ENCODE peak calls at places on chromosomes 16 and 17, in six cellular contexts. T, J, V, P, F and G are unnamed samples.

GRCh38 chr17:70290770-70291169 is 121.4 kb downstream of the KCNJ2 start:
- DNase-seq in F (no peak), T (no peak), P (no peak), J (no peak), V (no peak), G (no peak)

GRCh38 chr17:35588196-35588920 is 1.2 kb downstream of the AP2B1 start:
- DNase-seq in F (no peak), T (peak; percentile 73), P (peak; percentile 93), V (peak; percentile 40), J (no peak), G (peak; percentile 73)

GRCh38 chr16:4042581-4042980 is 73.7 kb downstream of the ADCY9 start:
- DNase-seq in P (no peak), V (no peak), J (no peak), F (no peak), T (no peak), G (no peak)

GRCh38 chr16:58449768-58450167 is 50.2 kb upstream of the NDRG4 start:
- DNase-seq in V (no peak), F (no peak), J (no peak), P (no peak), T (no peak), G (no peak)

GRCh38 chr17:8417806-8418205 is 17.9 kb upstream of the NDEL1 start:
- DNase-seq in J (no peak), F (no peak), V (no peak), T (no peak), P (no peak), G (no peak)

GRCh38 chr17:69869667-69870066 is 205.4 kb upstream of the KCNJ16 start:
- DNase-seq in T (no peak), P (no peak), V (no peak), J (no peak), F (no peak), G (no peak)

GRCh38 chr16:67594256-67594915 is 32.1 kb downstream of the CTCF start:
- DNase-seq in J (no peak), T (no peak), F (no peak), V (peak; percentile 25), P (peak; percentile 2), G (no peak)

GRCh38 chr16:67248401-67249177 is at the start of gene SLC9A5:
- DNase-seq in V (peak; percentile 65), P (no peak), J (peak; percentile 32), F (no peak), T (no peak), G (peak; percentile 40)

GRCh38 chr17:19720631-19721426 is 4.4 kb upstream of the SLC47A2 start:
- DNase-seq in V (no peak), T (no peak), J (no peak), F (no peak), P (peak; percentile 31), G (peak; percentile 79)

GRCh38 chr17:80855968-80856862 is 135.4 kb upstream of the CHMP6 start:
- DNase-seq in P (peak; percentile 98), F (no peak), T (peak; percentile 94), V (no peak), J (no peak), G (peak; percentile 73)

GRCh38 chr16:3112881-3113574 is 642 bp downstream of the ZNF205 start:
- DNase-seq in T (no peak), P (no peak), V (no peak), J (no peak), F (no peak), G (no peak)

GRCh38 chr17:61383689-61384201 is 15.9 kb upstream of the TBX2 start:
- DNase-seq in P (no peak), J (no peak), T (no peak), V (no peak), F (no peak), G (no peak)

GRCh38 chr17:38733315-38734234 is 3.4 kb downstream of the CISD3 start:
- DNase-seq in V (peak; percentile 73), F (no peak), P (peak; percentile 12), J (peak; percentile 78), T (peak; percentile 24), G (no peak)

GRCh38 chr17:47687748-47688147 is 6.2 kb upstream of the TBKBP1 start:
- DNase-seq in T (no peak), F (peak; percentile 29), P (no peak), V (peak; percentile 61), J (no peak), G (no peak)

GRCh38 chr17:60049936-60050335 is 28.8 kb downstream of the HEATR6 start:
- DNase-seq in J (no peak), V (no peak), T (no peak), P (no peak), F (no peak), G (no peak)

GRCh38 chr17:36791961-36792475 is 145.3 kb upstream of the LHX1 start:
- DNase-seq in J (no peak), F (no peak), V (no peak), P (no peak), T (no peak), G (no peak)

GRCh38 chr17:65542595-65542994 is 18.9 kb downstream of the AXIN2 start:
- DNase-seq in V (no peak), F (no peak), P (peak; percentile 80), J (no peak), T (no peak), G (no peak)
- H3K9me2 ChIP-seq in V (no peaks in the 10 kb centered on the region), F (no peaks in the 10 kb centered on the region), P (no peaks in the 10 kb centered on the region), J (no peaks in the 10 kb centered on the region), T (no peaks in the 10 kb centered on the region), G (no peaks in the 10 kb centered on the region)

GRCh38 chr16:31143036-31143888 is 6.6 kb downstream of the PRSS36 start:
- DNase-seq in P (no peak), V (peak; percentile 56), F (no peak), J (no peak), T (no peak), G (no peak)
- H3K4me3 ChIP-seq in P (no peak overlapping the region), V (peak overlapping the region; percentile 61), F (peak overlapping the region; percentile 45), J (peak overlapping the region; percentile 62), T (no peak overlapping the region), G (no peak overlapping the region)

DNA sequence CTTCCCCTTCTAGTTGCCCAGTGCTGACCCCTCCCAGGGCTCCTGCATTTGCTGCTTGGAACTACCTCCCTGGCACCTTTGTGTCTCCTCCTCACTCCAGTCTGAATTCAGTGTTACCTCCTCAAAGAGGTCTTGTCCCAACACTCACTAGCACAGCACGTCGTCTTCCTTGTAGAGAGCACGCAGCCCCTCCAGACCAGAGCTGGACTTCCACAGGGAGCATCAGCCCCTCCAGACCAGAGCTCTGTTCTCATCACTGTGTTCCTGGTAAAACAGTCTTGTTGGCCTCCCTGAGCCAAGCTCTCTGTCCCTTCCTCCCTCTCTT is 27.8 kb upstream of the MGAT5B start:
- DNase-seq in T (no peak), P (no peak), F (no peak), V (no peak), J (peak; percentile 58), G (no peak)
- H3K4me2 ChIP-seq in T (no peak overlapping the region), P (no peak overlapping the region), F (peak overlapping the region; percentile 62), V (peak overlapping the region; percentile 84), J (peak overlapping the region; percentile 79), G (no peak overlapping the region)

GRCh38 chr17:6018788-6019187 is 51.4 kb upstream of the WSCD1 start:
- DNase-seq in T (no peak), V (peak; percentile 24), P (no peak), J (no peak), F (no peak), G (no peak)
- H3K9me2 ChIP-seq in T (no peaks in the 10 kb centered on the region), V (peaks cover 3% of the 10 kb centered on the region), P (no peaks in the 10 kb centered on the region), J (no peaks in the 10 kb centered on the region), F (no peaks in the 10 kb centered on the region), G (no peaks in the 10 kb centered on the region)

DNA sequence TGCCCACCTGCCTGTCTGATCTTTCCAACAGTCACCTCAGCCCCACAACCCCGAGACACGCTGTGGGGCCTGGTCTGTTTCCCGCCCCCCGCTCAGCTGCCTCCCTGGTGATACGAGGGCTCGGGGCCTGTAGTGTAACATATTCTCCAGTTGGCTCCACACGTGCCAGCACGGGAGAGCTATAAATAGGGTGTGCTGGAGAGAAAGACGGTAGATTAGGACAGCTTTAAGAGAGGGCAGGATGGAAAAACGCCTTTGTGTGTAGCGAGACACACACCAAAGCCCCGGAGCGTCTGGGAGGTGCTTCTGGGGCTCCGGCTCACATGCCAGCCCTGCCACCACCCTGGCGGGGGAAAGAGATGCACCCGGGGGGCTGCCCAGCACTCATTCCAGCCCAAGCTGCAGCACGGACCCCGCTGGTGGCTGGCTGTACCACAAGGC is 7.4 kb upstream of the MTSS2 start:
- DNase-seq in J (no peak), F (no peak), V (no peak), P (no peak), T (no peak), G (peak; percentile 71)
- H3K4me3 ChIP-seq in J (no peak overlapping the region), F (no peak overlapping the region), V (no peak overlapping the region), P (no peak overlapping the region), T (no peak overlapping the region), G (no peak overlapping the region)

DNA sequence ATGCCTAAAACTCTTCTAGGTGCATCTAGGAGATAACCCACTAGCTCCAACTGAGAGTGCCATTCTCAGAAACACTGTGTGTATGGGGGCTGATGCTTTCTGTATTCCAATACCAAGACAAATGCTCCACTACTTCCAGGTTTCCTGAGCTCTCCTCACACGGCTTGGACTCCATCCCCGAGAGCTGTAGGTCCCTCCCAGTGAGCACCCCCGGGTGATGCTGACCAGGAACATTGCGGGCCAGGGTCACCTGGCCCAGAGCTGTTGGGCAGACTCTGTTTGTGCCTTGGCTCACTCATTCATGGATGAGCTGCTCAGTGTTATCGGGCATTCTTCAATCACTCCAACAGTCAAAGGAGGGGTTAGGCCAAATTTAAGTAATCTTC is 7.0 kb downstream of the CUEDC1 start:
- DNase-seq in J (no peak), F (no peak), T (no peak), P (no peak), V (no peak), G (no peak)
- H3K4me2 ChIP-seq in J (no peak overlapping the region), F (peak overlapping the region; percentile 30), T (peak overlapping the region; percentile 74), P (peak overlapping the region; percentile 75), V (no peak overlapping the region), G (peak overlapping the region; percentile 18)

GRCh38 chr17:78494189-78494960 is 82.8 kb downstream of the DNAH17 start:
- DNase-seq in V (no peak), T (no peak), J (no peak), P (no peak), F (no peak), G (no peak)

GRCh38 chr17:78496311-78496710 is 80.9 kb downstream of the DNAH17 start:
- DNase-seq in J (no peak), T (no peak), P (no peak), V (no peak), F (no peak), G (no peak)

GRCh38 chr17:78497115-78497540 is 80.1 kb downstream of the DNAH17 start:
- DNase-seq in V (peak; percentile 91), P (peak; percentile 91), J (peak; percentile 77), T (peak; percentile 75), F (peak; percentile 57), G (peak; percentile 88)

GRCh38 chr17:78494961-78495330 is 82.2 kb downstream of the DNAH17 start:
- DNase-seq in P (no peak), V (no peak), J (no peak), F (no peak), T (no peak), G (no peak)

GRCh38 chr17:78495634-78496033 is 81.6 kb downstream of the DNAH17 start:
- DNase-seq in V (no peak), T (no peak), P (no peak), J (no peak), F (no peak), G (no peak)
- H3K9me2 ChIP-seq in V (no peaks in the 10 kb centered on the region), T (no peaks in the 10 kb centered on the region), P (no peaks in the 10 kb centered on the region), J (no peaks in the 10 kb centered on the region), F (no peaks in the 10 kb centered on the region), G (no peaks in the 10 kb centered on the region)

GRCh38 chr17:48730240-48730550 is 1.6 kb upstream of the HOXB13 start:
- DNase-seq in T (no peak), J (no peak), P (no peak), V (no peak), F (no peak), G (no peak)
- H3K4me3 ChIP-seq in T (no peak overlapping the region), J (no peak overlapping the region), P (no peak overlapping the region), V (no peak overlapping the region), F (no peak overlapping the region), G (no peak overlapping the region)